ENCODE peak calls at places on chromosomes 16 and 17, in ten cellular contexts. T is activated CD4-positive, CD25-positive, alpha-beta regulatory T cell; Q is naive thymus-derived CD8-positive, alpha-beta T cell; M is NCI-H1436; S is ecto neural progenitor cell; L is NCI-H460; U is OCI-LY7; Y is activated T-helper 1 cell treated with anti-CD3 and anti-CD28 coated beads, Interleukin-2, amount 50 U/mL, for 16 hours; C is ACHN; W is body of pancreas. G is an unnamed sample.

GRCh38 chr16:86531193-86531550 is 20.8 kb downstream of the FOXF1 start:
- DNase-seq in Q (no peak), M (no peak), S (no peak), C (no peak), W (no peak), T (no peak), Y (no peak), L (no peak), U (no peak), G (no peak)

GRCh38 chr16:64933890-64934289 is 188.0 kb downstream of the CDH11 start:
- DNase-seq in U (no peak), L (no peak), W (no peak), M (no peak), Q (no peak), Y (no peak), T (no peak), C (no peak), S (no peak), G (no peak)

GRCh38 chr16:70594569-70594968 is 51.8 kb upstream of the IL34 start:
- DNase-seq in Y (no peak), T (no peak), L (no peak), U (no peak), M (no peak), Q (no peak), W (peak; percentile 84), C (no peak), S (no peak), G (no peak)

GRCh38 chr16:11094075-11094593 is 149.8 kb downstream of the CLEC16A start:
- DNase-seq in M (no peak), Q (no peak), Y (no peak), T (peak; percentile 25), C (no peak), L (no peak), S (no peak), W (no peak), U (peak; percentile 69), G (no peak)

GRCh38 chr17:4204190-4204589 is 59.6 kb downstream of the ANKFY1 start:
- DNase-seq in S (no peak), Y (no peak), L (no peak), W (no peak), T (no peak), C (no peak), M (no peak), Q (no peak), U (no peak), G (no peak)

GRCh38 chr16:75909746-75910145 is 183.5 kb upstream of the CPHXL start:
- DNase-seq in S (no peak), Q (no peak), Y (no peak), U (no peak), L (no peak), M (no peak), C (no peak), T (no peak), W (no peak), G (peak; percentile 2)

GRCh38 chr16:13150181-13150885 is 248.9 kb downstream of the SHISA9 start:
- DNase-seq in L (no peak), U (no peak), T (no peak), C (no peak), M (no peak), Q (no peak), S (no peak), W (no peak), Y (no peak), G (no peak)

GRCh38 chr16:68351991-68352431 is 41.2 kb downstream of the PRMT7 start:
- DNase-seq in Q (no peak), T (no peak), S (no peak), U (no peak), W (peak; percentile 38), M (no peak), L (no peak), C (no peak), Y (no peak), G (no peak)

GRCh38 chr16:2341456-2342447 is 1.2 kb upstream of the ABCA3 start:
- DNase-seq in C (no peak), U (no peak), L (no peak), S (peak; percentile 57), T (no peak), W (peak; percentile 19), Y (no peak), M (no peak), Q (no peak), G (no peak)

GRCh38 chr17:69594641-69595040 is 180.1 kb downstream of the MAP2K6 start:
- DNase-seq in S (no peak), Y (no peak), W (no peak), Q (no peak), M (no peak), C (no peak), T (no peak), L (no peak), U (no peak), G (no peak)

GRCh38 chr16:46568472-46569230 is 52.5 kb downstream of the SHCBP1 start:
- DNase-seq in Y (no peak), L (no peak), U (no peak), W (no peak), C (no peak), M (no peak), S (no peak), Q (no peak), T (no peak), G (no peak)

GRCh38 chr16:51150894-51151320 is at the start of gene SALL1:
- DNase-seq in U (no peak), Y (no peak), S (no peak), Q (no peak), T (no peak), M (no peak), L (no peak), W (no peak), C (peak; percentile 47), G (no peak)

G was measured in lung microvascular endothelial cell.